ENCODE peak calls at places on chromosomes 3 and 15, in seven cellular contexts. M, H, E, L, F, U and O are unnamed samples. For H3K4me1, the result is how much of the 10 kb centered on the place peaks cover.

GRCh38 chr15:100684591-100684990 is 82.2 kb downstream of the ASB7 start:
- DNase-seq in H (no peak), E (no peak), U (no peak), F (no peak), L (no peak), M (no peak), O (no peak)

GRCh38 chr3:177932750-177933660 is 603.2 kb upstream of the KCNMB2 start:
- DNase-seq in M (no peak), L (no peak), F (peak), U (no peak), E (no peak), H (no peak), O (no peak)

GRCh38 chr3:155785662-155786295 is 20.3 kb downstream of the C3orf33 start:
- DNase-seq in F (no peak), U (no peak), L (no peak), H (no peak), E (no peak), M (no peak), O (no peak)

GRCh38 chr15:30992073-30992363 is 590 bp upstream of the MTMR10 start:
- DNase-seq in H (no peak), M (no peak), F (no peak), E (no peak), U (no peak), L (no peak), O (peak)

GRCh38 chr15:60751985-60752952 is 273.3 kb upstream of the ICE2 start:
- DNase-seq in F (no peak), M (no peak), E (peak), L (no peak), H (peak), U (peak), O (no peak)

GRCh38 chr15:55873024-55873745 is 120.2 kb downstream of the NEDD4 start:
- DNase-seq in E (no peak), H (no peak), F (no peak), M (no peak), L (no peak), U (no peak), O (no peak)

GRCh38 chr3:126501736-126502135 is 15.8 kb downstream of the UROC1 start:
- DNase-seq in L (no peak), E (no peak), M (no peak), U (peak), F (no peak), H (no peak), O (no peak)

GRCh38 chr3:152026033-152026556 is 152.7 kb downstream of the SUCNR1 start:
- DNase-seq in U (no peak), M (peak), F (peak), H (no peak), E (no peak), L (no peak), O (no peak)

GRCh38 chr15:51280838-51281237 is 57.6 kb downstream of the CYP19A1 start:
- DNase-seq in U (no peak), M (no peak), H (no peak), L (no peak), F (no peak), E (no peak), O (no peak)
- H3K4me1 ChIP-seq in U (under half), M (under half), H (under half), L (under half), F (under half), E (under half), O (under half)

GRCh38 chr3:171807129-171807675 is 3.1 kb downstream of the PLD1 start:
- DNase-seq in E (no peak), F (no peak), M (no peak), U (no peak), L (no peak), H (no peak), O (no peak)
- H3K27ac ChIP-seq in E (peak), F (peak), M (no peak), U (no peak), L (no peak), H (no peak), O (peak)

GRCh38 chr3:31364188-31364587 is 168.5 kb upstream of the STT3B start:
- DNase-seq in E (no peak), H (no peak), L (no peak), U (no peak), F (no peak), M (no peak), O (no peak)
- TF ChIP-seq CTCF in E (no peak), H (no peak), L (no peak), U (no peak), F (no peak), M (no peak), O (no peak)

DNA sequence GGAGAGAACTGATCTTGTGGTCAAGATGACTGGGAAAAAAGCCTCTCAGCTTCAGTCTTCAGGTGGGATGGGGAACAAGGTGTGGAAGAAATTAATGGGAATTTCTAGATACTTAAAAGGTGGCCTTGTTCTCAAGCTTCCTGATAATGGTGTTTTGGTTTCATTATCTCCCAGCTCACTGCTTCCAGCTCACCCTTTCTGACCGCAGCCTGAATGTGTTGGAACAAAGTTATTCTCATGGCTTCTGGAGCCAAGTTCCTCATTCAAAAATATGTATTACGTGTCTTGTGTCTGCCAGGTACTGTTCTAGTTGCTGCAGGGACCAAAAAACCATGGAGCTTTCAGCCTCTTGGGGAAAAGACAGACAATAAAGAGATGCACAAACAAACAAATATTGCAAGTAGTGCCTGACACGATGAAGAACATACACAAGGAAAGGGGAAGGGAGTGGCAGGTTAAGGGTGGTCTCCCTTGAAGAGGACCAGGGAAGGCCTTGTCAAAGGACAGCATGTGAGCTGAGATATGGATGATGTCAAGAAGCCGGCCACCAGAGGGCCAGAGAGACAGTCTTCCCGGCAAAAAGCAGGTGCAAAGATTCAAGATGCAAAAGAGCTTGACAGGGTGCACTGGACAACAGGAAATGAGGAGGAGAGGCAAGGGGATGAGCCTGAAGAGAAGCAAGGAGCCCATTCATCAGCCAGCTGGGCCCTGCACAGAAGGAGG is 35.5 kb downstream of the ARRDC4 start:
- DNase-seq in H (no peak), F (peak), E (no peak), M (no peak), L (no peak), U (no peak), O (no peak)
- H3K4me1 ChIP-seq in H (under half), F (under half), E (under half), M (under half), L (under half), U (under half), O (under half)

DNA sequence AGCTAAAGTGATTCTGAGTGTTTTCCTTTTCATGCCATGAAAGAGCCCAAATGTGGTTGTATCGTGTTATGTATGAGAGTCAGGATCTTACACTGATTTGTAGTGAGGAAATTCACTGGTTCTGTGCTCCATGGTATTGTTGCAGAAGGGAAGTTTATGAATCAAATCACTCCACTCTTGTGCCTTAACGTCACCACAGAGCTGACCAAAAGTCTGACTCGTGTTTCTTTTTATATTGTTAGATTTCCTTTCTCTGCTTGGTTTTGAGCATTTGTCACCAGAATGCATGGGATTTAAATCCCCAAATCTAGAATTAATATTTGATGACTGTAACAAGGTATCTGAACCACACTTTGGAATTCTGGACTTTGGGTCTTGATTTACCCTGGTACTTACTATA is 29.1 kb upstream of the SLC30A4 start:
- DNase-seq in H (no peak), F (no peak), M (no peak), L (no peak), U (no peak), E (no peak), O (no peak)
- H3K27ac ChIP-seq in H (no peak), F (no peak), M (no peak), L (no peak), U (no peak), E (no peak), O (no peak)

DNA sequence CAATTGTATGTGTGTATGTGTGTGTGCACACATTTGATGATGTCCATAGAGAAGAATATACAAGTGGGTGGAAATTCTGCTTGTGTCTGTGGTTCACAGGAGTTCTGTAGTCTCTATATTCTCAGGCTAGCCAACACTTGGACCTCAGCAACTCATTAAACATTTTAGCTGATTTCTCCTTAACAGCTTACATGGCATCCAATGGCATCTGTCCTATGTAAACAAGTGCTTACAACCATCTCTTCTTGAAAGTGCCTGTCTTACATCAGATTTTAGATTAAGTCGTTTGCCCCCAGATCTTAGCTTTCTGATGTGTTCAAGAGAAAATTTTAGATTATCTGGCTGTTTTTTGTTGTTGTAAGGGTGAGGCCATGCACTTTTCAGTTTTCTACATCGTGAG is 29.0 kb downstream of the ZNF662 start:
- DNase-seq in U (no peak), F (no peak), E (no peak), L (no peak), H (no peak), M (no peak), O (no peak)
- TF ChIP-seq CTCF in U (no peak), F (no peak), E (no peak), L (no peak), H (no peak), M (no peak), O (no peak)

GRCh38 chr15:85006201-85006600 is 24.5 kb downstream of the PDE8A start:
- DNase-seq in L (no peak), H (no peak), M (no peak), F (no peak), E (no peak), U (no peak), O (no peak)
- H3K4me1 ChIP-seq in L (under half), H (under half), M (under half), F (under half), E (under half), U (half or more), O (under half)

DNA sequence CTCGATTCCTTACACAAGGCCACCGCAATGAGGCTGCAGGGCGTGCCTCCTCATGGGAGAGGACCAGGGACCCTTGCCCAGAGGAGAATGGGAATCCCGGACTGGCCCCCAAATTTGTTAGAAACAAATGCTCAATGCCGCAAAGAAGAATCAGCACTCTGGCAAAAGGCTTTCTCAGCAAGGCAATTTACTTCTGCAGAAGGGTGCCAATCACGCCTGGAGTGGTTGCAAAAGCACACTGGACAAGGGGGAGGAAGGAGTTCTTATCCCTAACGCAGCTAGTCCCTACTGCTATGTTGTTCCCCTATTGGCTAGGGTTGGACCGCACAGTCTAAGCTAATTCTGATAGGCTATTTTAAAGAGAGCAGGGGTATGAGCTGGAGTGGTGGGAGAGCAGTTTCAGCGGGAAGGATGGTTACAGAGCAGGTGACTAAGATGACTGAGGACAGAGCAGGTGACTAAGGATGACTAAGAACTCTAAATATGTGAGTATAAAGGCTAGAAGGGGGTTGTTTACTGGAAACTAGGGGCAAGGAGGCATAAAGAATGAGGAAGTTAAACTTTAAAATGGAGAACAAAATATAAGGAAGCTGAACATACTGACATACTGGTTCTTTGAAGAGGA is 48.5 kb downstream of the KATNBL1 start:
- DNase-seq in M (peak), F (peak), L (no peak), H (no peak), U (no peak), E (no peak), O (no peak)
- H3K27ac ChIP-seq in M (no peak), F (peak), L (no peak), H (no peak), U (no peak), E (no peak), O (no peak)

GRCh38 chr3:179865876-179866505 is 170.7 kb downstream of the PEX5L start:
- DNase-seq in M (no peak), E (no peak), U (no peak), F (no peak), H (no peak), L (no peak), O (no peak)

GRCh38 chr3:179860275-179861107 is 176.2 kb downstream of the PEX5L start:
- DNase-seq in F (no peak), H (no peak), M (no peak), E (no peak), L (no peak), U (no peak), O (no peak)

GRCh38 chr3:179861292-179861691 is 175.4 kb downstream of the PEX5L start:
- DNase-seq in M (no peak), F (no peak), E (no peak), L (no peak), H (no peak), U (peak), O (no peak)
- TF ChIP-seq CTCF in M (no peak), F (no peak), E (no peak), L (no peak), H (no peak), U (no peak), O (no peak)